ENCODE peak calls at places on chromosomes 4 and X, in six cellular contexts. N, O, C, X, I and D are unnamed samples.

GRCh38 chrX:72478351-72478750 is 94.3 kb downstream of the HDAC8 start:
- DNase-seq in N (no peak), O (no peak), C (no peak), X (no peak), I (no peak), D (no peak)

GRCh38 chr4:1674682-1675081 is 9.4 kb downstream of the FAM53A start:
- DNase-seq in N (no peak), O (no peak), C (no peak), X (no peak), I (no peak), D (no peak)

GRCh38 chr4:82493721-82494425 is 63.5 kb downstream of the ENOPH1 start:
- DNase-seq in N (no peak), O (no peak), C (no peak), X (no peak), I (no peak), D (no peak)

GRCh38 chrX:133722756-133723155 is 262.6 kb downstream of the GPC3 start:
- DNase-seq in N (no peak), O (no peak), C (no peak), X (no peak), I (no peak), D (no peak)

GRCh38 chrX:44428989-44429627 is 85.6 kb upstream of the EFHC2 start:
- DNase-seq in N (no peak), O (no peak), C (no peak), X (no peak), I (no peak), D (no peak)

GRCh38 chrX:71198066-71198465 is 25.0 kb upstream of the GJB1 start:
- DNase-seq in N (no peak), O (no peak), C (peak; percentile 61), X (no peak), I (no peak), D (no peak)

GRCh38 chr4:15353207-15353606 is 74.6 kb upstream of the C1QTNF7 start:
- DNase-seq in N (no peak), O (no peak), C (no peak), X (no peak), I (no peak), D (no peak)

GRCh38 chr4:82898322-82899243 is 2.0 kb upstream of the THAP9 start:
- DNase-seq in N (no peak), O (no peak), C (peak; percentile 50), X (no peak), I (peak; percentile 40), D (peak; percentile 72)

GRCh38 chr4:153020460-153020859 is 84.3 kb downstream of the FHDC1 start:
- DNase-seq in N (no peak), O (no peak), C (no peak), X (no peak), I (no peak), D (no peak)

GRCh38 chr4:176002007-176002623 is 63.5 kb upstream of the WDR17 start:
- DNase-seq in N (peak; percentile 25), O (peak; percentile 23), C (no peak), X (no peak), I (no peak), D (peak; percentile 37)

GRCh38 chr4:21765810-21766407 is 182.7 kb downstream of the KCNIP4 start:
- DNase-seq in N (peak; percentile 64), O (no peak), C (peak; percentile 15), X (no peak), I (no peak), D (peak; percentile 57)

GRCh38 chrX:68930576-68931317 is 101.9 kb downstream of the EFNB1 start:
- DNase-seq in N (peak; percentile 8), O (no peak), C (no peak), X (no peak), I (no peak), D (no peak)

GRCh38 chr4:182825003-182825402 is 92.2 kb downstream of the DCTD start:
- DNase-seq in N (no peak), O (no peak), C (no peak), X (no peak), I (no peak), D (no peak)

GRCh38 chr4:111213520-111213919 is 590.6 kb upstream of the PITX2 start:
- DNase-seq in N (no peak), O (no peak), C (no peak), X (no peak), I (no peak), D (no peak)

GRCh38 chr4:87150498-87151261 is 69.7 kb downstream of the KLHL8 start:
- DNase-seq in N (peak; percentile 54), O (peak; percentile 1), C (peak; percentile 73), X (no peak), I (peak; percentile 18), D (peak; percentile 75)

GRCh38 chrX:53291596-53291995 is 10.2 kb upstream of the IQSEC2 start:
- DNase-seq in N (no peak), O (no peak), C (no peak), X (no peak), I (no peak), D (no peak)

GRCh38 chr4:166315721-166316467 is 442.9 kb downstream of the TLL1 start:
- DNase-seq in N (no peak), O (no peak), C (no peak), X (no peak), I (no peak), D (no peak)

GRCh38 chr4:10554694-10555093 is 97.5 kb upstream of the ZNF518B start:
- DNase-seq in N (peak; percentile 27), O (no peak), C (peak; percentile 62), X (no peak), I (peak; percentile 9), D (peak; percentile 48)

GRCh38 chr4:86452323-86452995 is 92.6 kb upstream of the MAPK10 start:
- DNase-seq in N (no peak), O (no peak), C (no peak), X (no peak), I (no peak), D (no peak)

GRCh38 chrX:74925210-74926088 is at the start of gene NEXMIF:
- DNase-seq in N (peak; percentile 9), O (no peak), C (no peak), X (peak; percentile 18), I (no peak), D (no peak)

GRCh38 chrX:110280954-110281353 is 36.9 kb downstream of the AMMECR1 start:
- DNase-seq in N (no peak), O (no peak), C (no peak), X (no peak), I (peak; percentile 13), D (no peak)